ENCODE peak calls at places on chromosomes 11 and 22, in six cellular contexts. Q, C, A, K, I and V are unnamed samples.
A peak's percentile ranks its signal among the peaks of the same experiment; 100 is the strongest.

GRCh38 chr22:28600546-28601143 is 79.0 kb downstream of the TTC28 start:
- DNase-seq in A (no peak), I (peak; percentile 42), Q (peak; percentile 79), C (no peak), K (peak; percentile 69), V (no peak)

GRCh38 chr11:119100246-119100959 is 1.2 kb downstream of the DPAGT1 start:
- DNase-seq in I (peak; percentile 32), Q (peak; percentile 75), A (no peak), K (peak; percentile 54), C (no peak), V (no peak)

GRCh38 chr22:22203048-22203971 is 41.3 kb upstream of the VPREB1 start:
- DNase-seq in C (no peak), K (no peak), I (no peak), Q (no peak), A (no peak), V (no peak)

GRCh38 chr11:131546218-131546895 is 175.9 kb downstream of the NTM start:
- DNase-seq in C (no peak), A (no peak), I (no peak), K (no peak), Q (no peak), V (no peak)

GRCh38 chr22:37931893-37932389 is 21.5 kb downstream of the C22orf23 start:
- DNase-seq in C (no peak), I (no peak), A (no peak), K (no peak), Q (no peak), V (no peak)

GRCh38 chr22:44328762-44329161 is 16.0 kb upstream of the SHISAL1 start:
- DNase-seq in K (no peak), A (no peak), C (no peak), I (no peak), Q (no peak), V (no peak)

GRCh38 chr22:35835267-35835997 is 117.8 kb downstream of the APOL5 start:
- DNase-seq in I (no peak), A (no peak), Q (no peak), C (no peak), K (peak; percentile 14), V (no peak)

GRCh38 chr11:68694404-68695297 is 10.3 kb downstream of the GAL start:
- DNase-seq in I (no peak), C (no peak), Q (no peak), K (no peak), A (no peak), V (no peak)

GRCh38 chr22:42682113-42682851 is 33.1 kb upstream of the CYB5R3 start:
- DNase-seq in C (no peak), K (no peak), A (no peak), I (no peak), Q (no peak), V (no peak)

GRCh38 chr22:44369916-44370804 is 57.4 kb upstream of the SHISAL1 start:
- DNase-seq in I (no peak), Q (no peak), C (peak; percentile 32), K (no peak), A (no peak), V (no peak)

GRCh38 chr11:130766650-130767297 is 149.5 kb downstream of the SNX19 start:
- DNase-seq in Q (no peak), C (no peak), I (no peak), A (no peak), K (no peak), V (no peak)

GRCh38 chr11:45848654-45849081 is 1.4 kb downstream of the CRY2 start:
- DNase-seq in C (no peak), I (no peak), A (no peak), K (peak; percentile 36), Q (no peak), V (no peak)

GRCh38 chr11:77522215-77522614 is 48.3 kb upstream of the PAK1 start:
- DNase-seq in K (no peak), I (no peak), C (no peak), A (no peak), Q (no peak), V (no peak)